ENCODE peak calls at places on chromosomes 3 and 15, in eight cellular contexts. N is thyroid gland, H is upper lobe of left lung, P is transverse colon, B is uterus, O is stomach, I is heart left ventricle, X is esophagus squamous epithelium. M is an unnamed sample.
A peak's percentile ranks its signal among the peaks of the same experiment; 100 is the strongest.

GRCh38 chr15:42832577-42832976 is 88.0 kb downstream of the TTBK2 start:
- DNase-seq in H (no peak), B (no peak), X (no peak), I (no peak), P (no peak), N (no peak), O (no peak), M (no peak)

GRCh38 chr15:89496155-89497098 is at the start of gene RHCG:
- DNase-seq in I (no peak), P (peak; percentile 23), B (no peak), X (no peak), N (peak; percentile 4), O (no peak), H (peak; percentile 89), M (peak; percentile 56)

GRCh38 chr3:141575879-141576743 is 89.3 kb downstream of the RASA2 start:
- DNase-seq in H (peak; percentile 45), I (no peak), B (no peak), X (no peak), N (no peak), O (no peak), P (no peak), M (no peak)

GRCh38 chr15:67137319-67137718 is 71.9 kb downstream of the SMAD3 start:
- DNase-seq in P (no peak), H (no peak), I (no peak), X (no peak), B (no peak), O (no peak), N (no peak), M (no peak)

GRCh38 chr3:51975857-51976549 is 1.1 kb downstream of the ABHD14A start:
- DNase-seq in O (peak; percentile 62), N (peak; percentile 73), B (peak; percentile 84), X (no peak), H (peak; percentile 89), I (peak; percentile 71), P (peak; percentile 75), M (peak; percentile 85)

GRCh38 chr3:52636673-52637072 is 49.0 kb downstream of the PBRM1 start:
- DNase-seq in B (no peak), H (no peak), N (no peak), I (no peak), X (no peak), P (no peak), O (no peak), M (no peak)

GRCh38 chr15:77546870-77547269 is 85.8 kb downstream of the LINGO1 start:
- DNase-seq in P (no peak), H (no peak), O (no peak), N (no peak), I (no peak), X (no peak), B (no peak), M (no peak)

GRCh38 chr3:87082806-87083440 is 92.0 kb upstream of the VGLL3 start:
- DNase-seq in B (no peak), O (no peak), N (no peak), H (no peak), P (no peak), X (no peak), I (no peak), M (peak; percentile 29)

GRCh38 chr3:154886437-154886836 is 193.7 kb upstream of the MME start:
- DNase-seq in N (no peak), P (no peak), B (no peak), O (no peak), X (no peak), H (no peak), I (peak; percentile 11), M (no peak)

DNA sequence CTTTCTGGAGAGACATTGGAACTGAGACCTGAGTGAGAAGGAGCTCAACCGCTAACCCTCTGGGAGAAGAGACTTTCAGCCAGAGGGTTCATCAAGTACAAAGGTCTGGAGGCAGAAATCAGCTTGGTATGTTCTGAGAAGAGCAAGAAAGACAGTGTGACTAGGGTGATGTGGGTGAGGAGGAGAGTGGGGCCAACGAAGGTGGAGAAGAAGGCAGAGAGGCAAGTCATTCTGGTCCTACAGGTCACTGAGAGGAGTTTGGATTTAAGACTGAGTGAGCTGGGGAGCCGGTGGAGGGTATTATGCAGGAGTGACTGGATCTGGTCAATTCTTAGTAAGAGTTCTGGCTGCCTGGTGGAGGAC is 12.2 kb downstream of the XIRP1 start:
- DNase-seq in N (no peak), H (no peak), O (no peak), I (no peak), B (no peak), P (no peak), X (no peak), M (no peak)
- H3K27ac ChIP-seq in N (peak overlapping the region; percentile 96), H (peak overlapping the region; percentile 94), O (peak overlapping the region; percentile 89), I (peak overlapping the region; percentile 92), B (peak overlapping the region; percentile 57), P (peak overlapping the region; percentile 80), X (peak overlapping the region; percentile 90), M (peak overlapping the region; percentile 63)

DNA sequence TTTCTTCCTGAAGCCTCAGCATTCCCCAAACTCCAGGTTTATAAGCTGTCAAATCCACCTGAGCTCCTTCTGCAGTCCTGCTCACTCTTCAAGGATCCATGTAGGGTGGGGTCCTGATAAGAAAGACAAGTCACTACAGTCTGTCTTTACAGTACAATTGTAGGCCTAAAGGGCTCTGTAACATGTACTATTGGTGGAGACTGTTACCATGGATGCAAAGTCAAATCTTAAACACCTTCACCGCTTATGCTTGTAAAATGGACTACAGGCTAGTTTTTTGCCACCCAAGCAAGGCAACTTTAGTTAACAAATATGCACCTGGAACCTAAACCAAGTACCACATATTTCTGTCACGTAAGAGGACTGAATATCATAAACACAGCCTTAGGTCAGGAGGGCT is 44.7 kb downstream of the CBLB start:
- DNase-seq in I (no peak), X (no peak), N (no peak), P (no peak), H (no peak), O (no peak), B (no peak), M (no peak)
- H3K4me1 ChIP-seq in I (peaks cover 57% of the 10 kb centered on the region), X (peaks cover 7% of the 10 kb centered on the region), N (peaks cover 15% of the 10 kb centered on the region), P (peaks cover 36% of the 10 kb centered on the region), H (peaks cover 4% of the 10 kb centered on the region), O (peaks cover 46% of the 10 kb centered on the region), B (peaks cover 7% of the 10 kb centered on the region), M (peaks cover 21% of the 10 kb centered on the region)

GRCh38 chr3:13373975-13374586 is 46.0 kb downstream of the NUP210 start:
- DNase-seq in B (no peak), X (no peak), P (no peak), I (no peak), H (no peak), O (no peak), N (no peak), M (no peak)
- TF ChIP-seq POLR2A in B (no peak), X (no peak), P (no peak), I (no peak), H (no peak), O (no peak), N (no peak), M (no peak)

GRCh38 chr3:172987268-172987667 is 153.8 kb downstream of the SPATA16 start:
- DNase-seq in I (no peak), N (no peak), X (no peak), H (no peak), O (no peak), B (no peak), P (no peak), M (peak; percentile 23)
- H3K27ac ChIP-seq in I (no peak overlapping the region), N (no peak overlapping the region), X (no peak overlapping the region), H (no peak overlapping the region), O (no peak overlapping the region), B (no peak overlapping the region), P (no peak overlapping the region), M (no peak overlapping the region)

GRCh38 chr3:192890348-192891335 is 27.0 kb downstream of the MB21D2 start:
- DNase-seq in B (no peak), P (no peak), I (no peak), H (no peak), X (no peak), N (no peak), O (no peak), M (no peak)
- H3K4me1 ChIP-seq in B (no peaks in the 10 kb centered on the region), P (peaks cover 20% of the 10 kb centered on the region), I (peaks cover 40% of the 10 kb centered on the region), H (peaks cover 11% of the 10 kb centered on the region), X (no peaks in the 10 kb centered on the region), N (peaks cover 6% of the 10 kb centered on the region), O (peaks cover 38% of the 10 kb centered on the region), M (peaks cover 10% of the 10 kb centered on the region)

GRCh38 chr3:37859908-37860199 is 1.8 kb upstream of the CTDSPL start:
- DNase-seq in X (no peak), H (peak; percentile 36), I (no peak), O (no peak), P (no peak), B (no peak), N (no peak), M (no peak)

GRCh38 chr3:37862219-37862711 is 585 bp downstream of the CTDSPL start:
- DNase-seq in O (peak; percentile 51), X (no peak), I (peak; percentile 62), H (peak; percentile 90), B (peak; percentile 62), N (peak; percentile 60), P (peak; percentile 55), M (peak; percentile 56)

GRCh38 chr3:37858742-37859141 is 2.9 kb upstream of the CTDSPL start:
- DNase-seq in O (no peak), N (no peak), P (no peak), I (no peak), H (no peak), X (no peak), B (no peak), M (no peak)

GRCh38 chr3:37861540-37862051 is at the start of gene CTDSPL:
- DNase-seq in X (no peak), B (peak; percentile 59), H (peak; percentile 90), P (peak; percentile 54), N (peak; percentile 55), O (peak; percentile 62), I (peak; percentile 45), M (peak; percentile 30)

DNA sequence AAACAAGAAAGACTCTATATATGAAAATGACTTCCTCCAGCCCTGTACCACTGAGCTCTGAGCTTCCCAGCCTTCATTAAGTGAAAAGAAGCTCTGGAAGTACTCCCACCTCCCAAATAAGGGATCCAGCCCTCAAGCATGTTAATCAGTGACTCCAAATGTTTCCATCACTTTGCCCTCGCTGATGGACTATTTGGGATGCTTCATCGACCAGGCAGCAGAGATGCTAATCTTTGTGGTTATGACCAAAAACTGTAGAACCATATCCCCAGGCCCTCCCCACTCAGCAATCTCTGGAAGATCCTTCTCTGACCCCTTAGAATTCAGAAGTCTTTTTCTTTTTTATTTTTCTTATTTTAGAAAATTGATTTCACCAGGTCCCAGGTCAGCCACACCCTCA is 2.3 kb upstream of the CTDSPL start:
- DNase-seq in I (no peak), B (no peak), X (no peak), P (no peak), N (no peak), H (no peak), O (no peak), M (no peak)
- TF ChIP-seq POLR2A in I (no peak), B (no peak), X (no peak), P (no peak), N (no peak), H (no peak), O (no peak), M (no peak)

DNA sequence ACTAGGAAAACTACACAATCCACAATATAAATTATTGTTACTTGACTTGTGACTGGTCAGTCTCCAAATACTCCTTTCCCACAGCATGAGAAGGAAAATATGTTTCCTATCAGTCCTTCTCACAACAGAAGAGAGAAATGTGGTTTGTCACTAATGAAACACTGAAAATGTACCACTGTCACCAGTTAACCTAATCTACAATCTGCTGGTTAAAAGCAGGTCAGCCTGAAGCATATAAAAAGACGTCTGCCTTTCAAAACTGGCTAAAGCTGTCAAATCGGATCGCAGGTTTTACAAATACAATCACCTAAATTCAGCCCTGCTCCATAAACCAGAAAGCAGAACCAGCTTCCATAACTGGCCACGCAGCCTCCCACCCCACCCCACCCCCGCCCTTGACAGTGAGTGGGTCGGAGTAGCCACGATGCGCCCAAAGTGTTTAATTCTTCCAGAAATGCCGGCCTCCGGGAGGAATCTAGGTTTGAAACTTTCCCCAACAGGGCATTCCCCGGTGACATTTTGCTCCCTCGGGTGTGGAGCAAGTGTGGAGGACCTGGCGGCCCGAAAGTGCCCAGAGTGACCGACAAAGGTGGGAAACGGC is 699 bp downstream of the ETFA start:
- DNase-seq in X (no peak), O (no peak), P (no peak), H (no peak), N (peak; percentile 21), B (no peak), I (no peak), M (peak; percentile 28)
- H3K27ac ChIP-seq in X (peak overlapping the region; percentile 93), O (peak overlapping the region; percentile 85), P (peak overlapping the region; percentile 90), H (peak overlapping the region; percentile 93), N (peak overlapping the region; percentile 80), B (peak overlapping the region; percentile 76), I (peak overlapping the region; percentile 92), M (peak overlapping the region; percentile 63)